ENCODE peak calls at places on chromosomes 4 and X, in six cellular contexts. X is activated CD8-positive, alpha-beta memory T cell treated with anti-CD3 and anti-CD28 coated beads for 48 hours; U is GM12892; Z is stimulated activated CD8-positive, alpha-beta memory T cell treated with anti-CD3 and anti-CD28 coated beads, Interleukin-7, amount 100 ng/mL, for 24 hours; B is fibroblast of lung; H is NCI-H1092. S is an unnamed sample.

GRCh38 chrX:66050140-66050569 is 10.3 kb upstream of the VSIG4 start:
- DNase-seq in B (no peak), U (no peak), H (no peak), X (no peak), Z (no peak), S (peak; percentile 62)

GRCh38 chrX:63713510-63713909 is 71.5 kb downstream of the ARHGEF9 start:
- DNase-seq in X (no peak), Z (no peak), U (no peak), B (no peak), H (no peak), S (no peak)

GRCh38 chrX:130085551-130085986 is 24.7 kb downstream of the ELF4 start:
- DNase-seq in B (no peak), U (no peak), H (no peak), Z (no peak), X (no peak), S (no peak)

GRCh38 chrX:129540068-129540653 is at the start of gene OCRL:
- DNase-seq in X (peak; percentile 8), H (peak; percentile 58), Z (no peak), U (peak; percentile 50), B (peak; percentile 52), S (peak; percentile 84)

GRCh38 chr4:127400736-127401346 is 231.9 kb upstream of the INTU start:
- DNase-seq in H (peak; percentile 4), U (no peak), Z (no peak), X (peak; percentile 4), B (peak; percentile 86), S (peak; percentile 88)

GRCh38 chrX:110056419-110056818 is 53.5 kb downstream of the TMEM164 start:
- DNase-seq in H (no peak), X (no peak), U (no peak), Z (no peak), B (no peak), S (no peak)

GRCh38 chr4:139530833-139531427 is 25.1 kb downstream of the SETD7 start:
- DNase-seq in B (peak; percentile 42), Z (no peak), U (peak; percentile 20), H (peak; percentile 39), X (no peak), S (peak; percentile 83)

GRCh38 chr4:160247091-160247656 is 1144.3 kb downstream of the RAPGEF2 start:
- DNase-seq in U (no peak), H (no peak), B (no peak), X (no peak), Z (no peak), S (no peak)